ENCODE peak calls at places on chromosomes 2 and 18, in four cellular contexts. One of them, this sample, is unnamed.

GRCh38 chr2:168935810-168936581 is 34.9 kb downstream of the G6PC2 start:
- DNase-seq in stimulated activated CD8-positive, alpha-beta memory T cell treated with anti-CD3 and anti-CD28 coated beads, Interleukin-4, amount 100 ng/mL, for 24 hours: no peak
- DNase-seq in activated T-cell treated with anti-CD3 and anti-CD28 coated beads, Interleukin-2, amount 50 U/mL, for 72 hours: no peak
- DNase-seq in AG20443: peak
- DNase-seq in this sample: no peak

GRCh38 chr2:100744589-100744988 is 75.3 kb upstream of the NPAS2 start:
- DNase-seq in AG20443: no peak
- DNase-seq in activated T-cell treated with anti-CD3 and anti-CD28 coated beads, Interleukin-2, amount 50 U/mL, for 72 hours: no peak
- DNase-seq in stimulated activated CD8-positive, alpha-beta memory T cell treated with anti-CD3 and anti-CD28 coated beads, Interleukin-4, amount 100 ng/mL, for 24 hours: no peak
- DNase-seq in this sample: no peak

GRCh38 chr2:231613054-231613654 is 20.5 kb downstream of the TEX44 start:
- DNase-seq in activated T-cell treated with anti-CD3 and anti-CD28 coated beads, Interleukin-2, amount 50 U/mL, for 72 hours: no peak
- DNase-seq in AG20443: no peak
- DNase-seq in stimulated activated CD8-positive, alpha-beta memory T cell treated with anti-CD3 and anti-CD28 coated beads, Interleukin-4, amount 100 ng/mL, for 24 hours: no peak
- DNase-seq in this sample: no peak

GRCh38 chr2:72745679-72746368 is 80.0 kb downstream of the EXOC6B start:
- DNase-seq in activated T-cell treated with anti-CD3 and anti-CD28 coated beads, Interleukin-2, amount 50 U/mL, for 72 hours: peak
- DNase-seq in AG20443: peak
- DNase-seq in stimulated activated CD8-positive, alpha-beta memory T cell treated with anti-CD3 and anti-CD28 coated beads, Interleukin-4, amount 100 ng/mL, for 24 hours: no peak
- DNase-seq in this sample: peak

GRCh38 chr2:208033701-208034502 is 8.6 kb upstream of the PLEKHM3 start:
- DNase-seq in AG20443: no peak
- DNase-seq in stimulated activated CD8-positive, alpha-beta memory T cell treated with anti-CD3 and anti-CD28 coated beads, Interleukin-4, amount 100 ng/mL, for 24 hours: no peak
- DNase-seq in activated T-cell treated with anti-CD3 and anti-CD28 coated beads, Interleukin-2, amount 50 U/mL, for 72 hours: peak
- DNase-seq in this sample: peak

GRCh38 chr2:175111200-175111657 is 56.8 kb downstream of the ATF2 start:
- DNase-seq in AG20443: peak
- DNase-seq in stimulated activated CD8-positive, alpha-beta memory T cell treated with anti-CD3 and anti-CD28 coated beads, Interleukin-4, amount 100 ng/mL, for 24 hours: no peak
- DNase-seq in activated T-cell treated with anti-CD3 and anti-CD28 coated beads, Interleukin-2, amount 50 U/mL, for 72 hours: no peak
- DNase-seq in this sample: peak

GRCh38 chr2:73177645-73178255 is 24.6 kb upstream of the NOTO start:
- DNase-seq in AG20443: peak
- DNase-seq in stimulated activated CD8-positive, alpha-beta memory T cell treated with anti-CD3 and anti-CD28 coated beads, Interleukin-4, amount 100 ng/mL, for 24 hours: no peak
- DNase-seq in activated T-cell treated with anti-CD3 and anti-CD28 coated beads, Interleukin-2, amount 50 U/mL, for 72 hours: no peak
- DNase-seq in this sample: no peak

GRCh38 chr2:60283633-60284032 is 269.8 kb downstream of the BCL11A start:
- DNase-seq in stimulated activated CD8-positive, alpha-beta memory T cell treated with anti-CD3 and anti-CD28 coated beads, Interleukin-4, amount 100 ng/mL, for 24 hours: no peak
- DNase-seq in activated T-cell treated with anti-CD3 and anti-CD28 coated beads, Interleukin-2, amount 50 U/mL, for 72 hours: no peak
- DNase-seq in AG20443: no peak
- DNase-seq in this sample: no peak

GRCh38 chr2:25086070-25086560 is 44.2 kb downstream of the EFR3B start:
- DNase-seq in stimulated activated CD8-positive, alpha-beta memory T cell treated with anti-CD3 and anti-CD28 coated beads, Interleukin-4, amount 100 ng/mL, for 24 hours: no peak
- DNase-seq in activated T-cell treated with anti-CD3 and anti-CD28 coated beads, Interleukin-2, amount 50 U/mL, for 72 hours: no peak
- DNase-seq in AG20443: no peak
- DNase-seq in this sample: no peak

GRCh38 chr2:94874277-94874997 is 3.2 kb downstream of the TEKT4 start:
- DNase-seq in stimulated activated CD8-positive, alpha-beta memory T cell treated with anti-CD3 and anti-CD28 coated beads, Interleukin-4, amount 100 ng/mL, for 24 hours: peak
- DNase-seq in AG20443: peak
- DNase-seq in activated T-cell treated with anti-CD3 and anti-CD28 coated beads, Interleukin-2, amount 50 U/mL, for 72 hours: peak
- DNase-seq in this sample: peak

GRCh38 chr2:72081450-72081849 is 66.2 kb downstream of the CYP26B1 start:
- DNase-seq in activated T-cell treated with anti-CD3 and anti-CD28 coated beads, Interleukin-2, amount 50 U/mL, for 72 hours: no peak
- DNase-seq in AG20443: peak
- DNase-seq in stimulated activated CD8-positive, alpha-beta memory T cell treated with anti-CD3 and anti-CD28 coated beads, Interleukin-4, amount 100 ng/mL, for 24 hours: no peak
- DNase-seq in this sample: no peak

GRCh38 chr18:64202836-64203235 is 53.9 kb upstream of the LINC00305 start:
- DNase-seq in AG20443: no peak
- DNase-seq in stimulated activated CD8-positive, alpha-beta memory T cell treated with anti-CD3 and anti-CD28 coated beads, Interleukin-4, amount 100 ng/mL, for 24 hours: no peak
- DNase-seq in activated T-cell treated with anti-CD3 and anti-CD28 coated beads, Interleukin-2, amount 50 U/mL, for 72 hours: no peak
- DNase-seq in this sample: no peak

GRCh38 chr2:181438298-181438697 is 18.9 kb upstream of the ITGA4 start:
- DNase-seq in stimulated activated CD8-positive, alpha-beta memory T cell treated with anti-CD3 and anti-CD28 coated beads, Interleukin-4, amount 100 ng/mL, for 24 hours: no peak
- DNase-seq in AG20443: no peak
- DNase-seq in activated T-cell treated with anti-CD3 and anti-CD28 coated beads, Interleukin-2, amount 50 U/mL, for 72 hours: no peak
- DNase-seq in this sample: no peak

GRCh38 chr2:52613064-52613463 is 1154.5 kb upstream of the CHAC2 start:
- DNase-seq in stimulated activated CD8-positive, alpha-beta memory T cell treated with anti-CD3 and anti-CD28 coated beads, Interleukin-4, amount 100 ng/mL, for 24 hours: no peak
- DNase-seq in AG20443: no peak
- DNase-seq in activated T-cell treated with anti-CD3 and anti-CD28 coated beads, Interleukin-2, amount 50 U/mL, for 72 hours: no peak
- DNase-seq in this sample: no peak

GRCh38 chr18:76351961-76352581 is 143.0 kb downstream of the ZNF516 start:
- DNase-seq in activated T-cell treated with anti-CD3 and anti-CD28 coated beads, Interleukin-2, amount 50 U/mL, for 72 hours: no peak
- DNase-seq in stimulated activated CD8-positive, alpha-beta memory T cell treated with anti-CD3 and anti-CD28 coated beads, Interleukin-4, amount 100 ng/mL, for 24 hours: no peak
- DNase-seq in AG20443: peak
- DNase-seq in this sample: no peak

GRCh38 chr2:73107211-73107926 is 5.4 kb downstream of the RAB11FIP5 start:
- DNase-seq in AG20443: peak
- DNase-seq in activated T-cell treated with anti-CD3 and anti-CD28 coated beads, Interleukin-2, amount 50 U/mL, for 72 hours: no peak
- DNase-seq in stimulated activated CD8-positive, alpha-beta memory T cell treated with anti-CD3 and anti-CD28 coated beads, Interleukin-4, amount 100 ng/mL, for 24 hours: no peak
- DNase-seq in this sample: peak

GRCh38 chr2:109435066-109435690 is 178.6 kb downstream of the SEPTIN10 start:
- DNase-seq in stimulated activated CD8-positive, alpha-beta memory T cell treated with anti-CD3 and anti-CD28 coated beads, Interleukin-4, amount 100 ng/mL, for 24 hours: no peak
- DNase-seq in AG20443: no peak
- DNase-seq in activated T-cell treated with anti-CD3 and anti-CD28 coated beads, Interleukin-2, amount 50 U/mL, for 72 hours: no peak
- DNase-seq in this sample: no peak

GRCh38 chr2:214246417-214246816 is 164.4 kb upstream of the VWC2L start:
- DNase-seq in AG20443: no peak
- DNase-seq in stimulated activated CD8-positive, alpha-beta memory T cell treated with anti-CD3 and anti-CD28 coated beads, Interleukin-4, amount 100 ng/mL, for 24 hours: no peak
- DNase-seq in activated T-cell treated with anti-CD3 and anti-CD28 coated beads, Interleukin-2, amount 50 U/mL, for 72 hours: no peak
- DNase-seq in this sample: no peak

GRCh38 chr2:167258712-167259111 is 370.4 kb downstream of the XIRP2 start:
- DNase-seq in activated T-cell treated with anti-CD3 and anti-CD28 coated beads, Interleukin-2, amount 50 U/mL, for 72 hours: no peak
- DNase-seq in AG20443: no peak
- DNase-seq in stimulated activated CD8-positive, alpha-beta memory T cell treated with anti-CD3 and anti-CD28 coated beads, Interleukin-4, amount 100 ng/mL, for 24 hours: no peak
- DNase-seq in this sample: no peak

GRCh38 chr2:32946314-32947075 is at the start of gene LTBP1:
- DNase-seq in stimulated activated CD8-positive, alpha-beta memory T cell treated with anti-CD3 and anti-CD28 coated beads, Interleukin-4, amount 100 ng/mL, for 24 hours: peak
- DNase-seq in activated T-cell treated with anti-CD3 and anti-CD28 coated beads, Interleukin-2, amount 50 U/mL, for 72 hours: peak
- DNase-seq in AG20443: peak
- DNase-seq in this sample: peak

GRCh38 chr2:26077291-26077690 is 43.4 kb downstream of the RAB10 start:
- DNase-seq in stimulated activated CD8-positive, alpha-beta memory T cell treated with anti-CD3 and anti-CD28 coated beads, Interleukin-4, amount 100 ng/mL, for 24 hours: no peak
- DNase-seq in activated T-cell treated with anti-CD3 and anti-CD28 coated beads, Interleukin-2, amount 50 U/mL, for 72 hours: no peak
- DNase-seq in AG20443: no peak
- DNase-seq in this sample: no peak

GRCh38 chr2:128605931-128606330 is 287.3 kb upstream of the HS6ST1 start:
- DNase-seq in AG20443: no peak
- DNase-seq in stimulated activated CD8-positive, alpha-beta memory T cell treated with anti-CD3 and anti-CD28 coated beads, Interleukin-4, amount 100 ng/mL, for 24 hours: no peak
- DNase-seq in activated T-cell treated with anti-CD3 and anti-CD28 coated beads, Interleukin-2, amount 50 U/mL, for 72 hours: no peak
- DNase-seq in this sample: no peak

GRCh38 chr2:147364597-147364996 is 480.2 kb upstream of the ACVR2A start:
- DNase-seq in stimulated activated CD8-positive, alpha-beta memory T cell treated with anti-CD3 and anti-CD28 coated beads, Interleukin-4, amount 100 ng/mL, for 24 hours: no peak
- DNase-seq in AG20443: no peak
- DNase-seq in activated T-cell treated with anti-CD3 and anti-CD28 coated beads, Interleukin-2, amount 50 U/mL, for 72 hours: no peak
- DNase-seq in this sample: peak

GRCh38 chr18:66754335-66754734 is 150.4 kb upstream of the CDH19 start:
- DNase-seq in AG20443: no peak
- DNase-seq in stimulated activated CD8-positive, alpha-beta memory T cell treated with anti-CD3 and anti-CD28 coated beads, Interleukin-4, amount 100 ng/mL, for 24 hours: no peak
- DNase-seq in activated T-cell treated with anti-CD3 and anti-CD28 coated beads, Interleukin-2, amount 50 U/mL, for 72 hours: no peak
- DNase-seq in this sample: no peak

GRCh38 chr2:222915092-222915957 is 54.5 kb downstream of the ACSL3 start:
- DNase-seq in activated T-cell treated with anti-CD3 and anti-CD28 coated beads, Interleukin-2, amount 50 U/mL, for 72 hours: no peak
- DNase-seq in stimulated activated CD8-positive, alpha-beta memory T cell treated with anti-CD3 and anti-CD28 coated beads, Interleukin-4, amount 100 ng/mL, for 24 hours: no peak
- DNase-seq in AG20443: no peak
- DNase-seq in this sample: no peak

GRCh38 chr18:76687271-76688006 is 134.9 kb upstream of the ZNF236 start:
- DNase-seq in AG20443: no peak
- DNase-seq in stimulated activated CD8-positive, alpha-beta memory T cell treated with anti-CD3 and anti-CD28 coated beads, Interleukin-4, amount 100 ng/mL, for 24 hours: peak
- DNase-seq in activated T-cell treated with anti-CD3 and anti-CD28 coated beads, Interleukin-2, amount 50 U/mL, for 72 hours: peak
- DNase-seq in this sample: no peak

GRCh38 chr18:44079602-44080001 is 601.1 kb upstream of the SETBP1 start:
- DNase-seq in activated T-cell treated with anti-CD3 and anti-CD28 coated beads, Interleukin-2, amount 50 U/mL, for 72 hours: no peak
- DNase-seq in stimulated activated CD8-positive, alpha-beta memory T cell treated with anti-CD3 and anti-CD28 coated beads, Interleukin-4, amount 100 ng/mL, for 24 hours: no peak
- DNase-seq in AG20443: no peak
- DNase-seq in this sample: no peak

GRCh38 chr2:147449323-147450080 is 395.3 kb upstream of the ACVR2A start:
- DNase-seq in AG20443: no peak
- DNase-seq in activated T-cell treated with anti-CD3 and anti-CD28 coated beads, Interleukin-2, amount 50 U/mL, for 72 hours: no peak
- DNase-seq in stimulated activated CD8-positive, alpha-beta memory T cell treated with anti-CD3 and anti-CD28 coated beads, Interleukin-4, amount 100 ng/mL, for 24 hours: no peak
- DNase-seq in this sample: no peak

GRCh38 chr2:158013791-158014190 is 87.9 kb upstream of the UPP2 start:
- DNase-seq in stimulated activated CD8-positive, alpha-beta memory T cell treated with anti-CD3 and anti-CD28 coated beads, Interleukin-4, amount 100 ng/mL, for 24 hours: no peak
- DNase-seq in AG20443: no peak
- DNase-seq in activated T-cell treated with anti-CD3 and anti-CD28 coated beads, Interleukin-2, amount 50 U/mL, for 72 hours: no peak
- DNase-seq in this sample: no peak

GRCh38 chr2:25411281-25411680 is 69.6 kb upstream of the DNMT3A start:
- DNase-seq in stimulated activated CD8-positive, alpha-beta memory T cell treated with anti-CD3 and anti-CD28 coated beads, Interleukin-4, amount 100 ng/mL, for 24 hours: no peak
- DNase-seq in activated T-cell treated with anti-CD3 and anti-CD28 coated beads, Interleukin-2, amount 50 U/mL, for 72 hours: no peak
- DNase-seq in AG20443: no peak
- DNase-seq in this sample: no peak

GRCh38 chr2:129779783-129780182 is 199.7 kb upstream of the RAB6C start:
- DNase-seq in stimulated activated CD8-positive, alpha-beta memory T cell treated with anti-CD3 and anti-CD28 coated beads, Interleukin-4, amount 100 ng/mL, for 24 hours: no peak
- DNase-seq in AG20443: no peak
- DNase-seq in activated T-cell treated with anti-CD3 and anti-CD28 coated beads, Interleukin-2, amount 50 U/mL, for 72 hours: no peak
- DNase-seq in this sample: no peak

GRCh38 chr2:225040862-225041209 is 1.4 kb downstream of the DOCK10 start:
- DNase-seq in AG20443: peak
- DNase-seq in activated T-cell treated with anti-CD3 and anti-CD28 coated beads, Interleukin-2, amount 50 U/mL, for 72 hours: peak
- DNase-seq in stimulated activated CD8-positive, alpha-beta memory T cell treated with anti-CD3 and anti-CD28 coated beads, Interleukin-4, amount 100 ng/mL, for 24 hours: peak
- DNase-seq in this sample: peak

GRCh38 chr2:151325696-151326095 is 31.7 kb upstream of the TNFAIP6 start:
- DNase-seq in activated T-cell treated with anti-CD3 and anti-CD28 coated beads, Interleukin-2, amount 50 U/mL, for 72 hours: no peak
- DNase-seq in AG20443: no peak
- DNase-seq in stimulated activated CD8-positive, alpha-beta memory T cell treated with anti-CD3 and anti-CD28 coated beads, Interleukin-4, amount 100 ng/mL, for 24 hours: no peak
- DNase-seq in this sample: no peak

GRCh38 chr18:34493099-34493544 is 217.0 kb upstream of the DTNA start:
- DNase-seq in AG20443: peak
- DNase-seq in activated T-cell treated with anti-CD3 and anti-CD28 coated beads, Interleukin-2, amount 50 U/mL, for 72 hours: no peak
- DNase-seq in stimulated activated CD8-positive, alpha-beta memory T cell treated with anti-CD3 and anti-CD28 coated beads, Interleukin-4, amount 100 ng/mL, for 24 hours: no peak
- DNase-seq in this sample: no peak

GRCh38 chr18:12048010-12048826 is 45.4 kb upstream of the ANKRD62 start:
- DNase-seq in AG20443: no peak
- DNase-seq in activated T-cell treated with anti-CD3 and anti-CD28 coated beads, Interleukin-2, amount 50 U/mL, for 72 hours: no peak
- DNase-seq in stimulated activated CD8-positive, alpha-beta memory T cell treated with anti-CD3 and anti-CD28 coated beads, Interleukin-4, amount 100 ng/mL, for 24 hours: no peak
- DNase-seq in this sample: no peak

This sample was measured in CD4-positive, CD25-positive, alpha-beta regulatory T cell.